ENCODE peak calls at places on chromosome 11, in five cellular contexts. I is K562, Y is prostate gland, Q is esophagus muscularis mucosa, E is spleen. U is an unnamed sample.

GRCh38 chr11:128776434-128777284 is 82.8 kb downstream of the FLI1 start:
- DNase-seq in E (no peak), I (peak), Y (no peak), Q (no peak), U (no peak)

GRCh38 chr11:69343401-69344321 is 49.7 kb downstream of the MYEOV start:
- DNase-seq in Y (no peak), Q (peak), I (no peak), E (no peak), U (peak)

GRCh38 chr11:131674051-131674755 is 303.8 kb downstream of the NTM start:
- DNase-seq in E (no peak), Q (peak), I (peak), Y (peak), U (peak)

GRCh38 chr11:14118047-14118446 is 155.5 kb downstream of the SPON1 start:
- DNase-seq in Q (no peak), I (no peak), Y (no peak), E (no peak), U (no peak)

GRCh38 chr11:133955091-133955846 is 1.5 kb downstream of the IGSF9B start:
- DNase-seq in Q (no peak), Y (no peak), I (no peak), E (no peak), U (no peak)

GRCh38 chr11:128156486-128156885 is 430.9 kb downstream of the ETS1 start:
- DNase-seq in Q (no peak), E (no peak), I (no peak), Y (no peak), U (no peak)

GRCh38 chr11:62791501-62792192 is at the start of gene TMEM223:
- DNase-seq in Y (peak), Q (peak), I (peak), E (peak), U (peak)

GRCh38 chr11:121535122-121535796 is 82.5 kb upstream of the SORL1-AS1 start:
- DNase-seq in Q (no peak), I (no peak), E (no peak), Y (no peak), U (no peak)

GRCh38 chr11:76283190-76283589 is 76.9 kb upstream of the WNT11 start:
- DNase-seq in I (no peak), Y (no peak), Q (no peak), E (no peak), U (no peak)

GRCh38 chr11:11798586-11799438 is 43.0 kb upstream of the USP47 start:
- DNase-seq in Q (peak), E (peak), Y (peak), I (peak), U (peak)

GRCh38 chr11:57514538-57515331 is 767 bp downstream of the SLC43A1 start:
- DNase-seq in Y (peak), Q (peak), I (peak), E (peak), U (no peak)

GRCh38 chr11:576791-577610 is 731 bp downstream of the PHRF1 start:
- DNase-seq in I (no peak), E (peak), Y (no peak), Q (no peak), U (no peak)

GRCh38 chr11:43770173-43770572 is 89.6 kb downstream of the HSD17B12 start:
- DNase-seq in Q (no peak), E (no peak), Y (no peak), I (no peak), U (no peak)

GRCh38 chr11:134470238-134470637 is 58.2 kb upstream of the B3GAT1 start:
- DNase-seq in Y (no peak), I (no peak), E (no peak), Q (no peak), U (no peak)

DNA sequence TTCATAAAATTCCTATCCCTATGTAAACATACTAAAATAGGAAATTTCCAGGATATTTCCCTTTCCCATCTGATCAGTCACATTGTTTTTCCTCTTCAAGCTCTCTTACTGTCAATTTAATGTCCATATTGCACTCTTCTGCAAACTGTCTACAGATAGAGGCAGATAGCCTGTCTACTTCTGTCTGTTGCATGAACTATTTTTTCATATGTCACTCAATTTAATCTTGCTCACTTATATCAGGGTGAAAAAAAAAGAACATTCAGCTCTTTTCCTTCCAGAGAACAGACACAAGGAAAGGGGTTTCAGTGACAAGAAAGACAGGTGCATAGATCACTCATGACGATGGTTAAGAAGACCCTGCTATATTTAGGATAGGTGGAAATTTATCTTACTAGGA is 1013.9 kb upstream of the CCDC90B start:
- DNase-seq in Y (no peak), I (no peak), Q (no peak), E (no peak), U (no peak)
- TF ChIP-seq POLR2AphosphoS5 in Y (no peak), I (no peak), Q (no peak), E (no peak), U (no peak)

GRCh38 chr11:46492540-46492939 is 101.0 kb upstream of the CHRM4 start:
- DNase-seq in E (no peak), Y (no peak), Q (no peak), I (no peak), U (no peak)

GRCh38 chr11:46493786-46494185 is 100.0 kb downstream of the AMBRA1 start:
- DNase-seq in I (no peak), Q (no peak), E (no peak), Y (no peak), U (no peak)

GRCh38 chr11:46490576-46491100 is 99.1 kb upstream of the CHRM4 start:
- DNase-seq in Q (no peak), Y (no peak), E (no peak), I (no peak), U (no peak)

GRCh38 chr11:46489668-46490560 is 98.3 kb upstream of the CHRM4 start:
- DNase-seq in Q (no peak), Y (no peak), I (peak), E (no peak), U (no peak)

GRCh38 chr11:46491661-46492331 is 100.2 kb upstream of the CHRM4 start:
- DNase-seq in Y (no peak), Q (no peak), I (no peak), E (no peak), U (no peak)
- TF ChIP-seq POLR2AphosphoS5 in Y (no peak), Q (no peak), I (no peak), E (no peak), U (no peak)

GRCh38 chr11:72231396-72232259 is 7.1 kb downstream of the INPPL1 start:
- DNase-seq in Y (no peak), I (no peak), E (no peak), Q (no peak), U (peak)

GRCh38 chr11:72230764-72231365 is 6.3 kb downstream of the INPPL1 start:
- DNase-seq in E (no peak), Q (no peak), Y (no peak), I (no peak), U (no peak)

GRCh38 chr11:72228844-72229231 is 4.3 kb downstream of the INPPL1 start:
- DNase-seq in Q (no peak), E (peak), I (peak), Y (no peak), U (peak)

GRCh38 chr11:72229336-72229924 is 4.9 kb downstream of the INPPL1 start:
- DNase-seq in Y (no peak), I (peak), Q (no peak), E (no peak), U (peak)

GRCh38 chr11:72229925-72230763 is 5.6 kb downstream of the INPPL1 start:
- DNase-seq in Q (no peak), Y (no peak), I (no peak), E (peak), U (peak)
- TF ChIP-seq POLR2AphosphoS5 in Q (no peak), Y (no peak), I (no peak), E (no peak), U (no peak)

DNA sequence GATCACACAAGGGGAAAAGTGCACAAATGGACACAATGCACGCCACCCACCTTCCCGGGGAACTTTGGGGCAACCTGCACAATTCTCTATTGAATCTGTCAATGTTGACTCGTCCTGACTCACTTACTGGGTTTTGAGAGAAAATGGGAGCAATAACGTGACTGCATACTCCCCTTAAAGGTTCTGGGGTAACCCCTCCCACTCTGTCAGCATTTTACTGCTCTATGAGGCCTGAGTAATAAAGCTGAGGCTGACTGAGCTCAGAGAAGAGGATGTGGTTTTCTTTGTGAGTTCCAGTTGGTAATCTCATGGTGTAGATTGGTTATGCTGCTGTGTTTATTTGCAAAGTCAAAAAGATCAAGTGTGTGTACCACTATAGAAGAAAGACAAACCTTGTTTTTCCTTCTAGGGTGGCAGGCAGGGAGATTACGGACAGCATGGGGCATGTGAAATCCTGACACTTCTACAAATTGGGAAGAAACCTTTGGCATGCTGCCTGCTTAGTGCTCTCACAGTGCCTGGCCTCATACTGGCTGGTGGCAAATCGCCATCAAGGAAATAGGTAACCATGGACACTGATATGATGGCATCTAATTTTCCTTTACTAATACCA is 16.1 kb upstream of the APOA1 start:
- DNase-seq in Q (no peak), Y (no peak), I (no peak), E (no peak), U (no peak)
- TF ChIP-seq POLR2AphosphoS5 in Q (no peak), Y (peak), I (no peak), E (peak), U (no peak)

DNA sequence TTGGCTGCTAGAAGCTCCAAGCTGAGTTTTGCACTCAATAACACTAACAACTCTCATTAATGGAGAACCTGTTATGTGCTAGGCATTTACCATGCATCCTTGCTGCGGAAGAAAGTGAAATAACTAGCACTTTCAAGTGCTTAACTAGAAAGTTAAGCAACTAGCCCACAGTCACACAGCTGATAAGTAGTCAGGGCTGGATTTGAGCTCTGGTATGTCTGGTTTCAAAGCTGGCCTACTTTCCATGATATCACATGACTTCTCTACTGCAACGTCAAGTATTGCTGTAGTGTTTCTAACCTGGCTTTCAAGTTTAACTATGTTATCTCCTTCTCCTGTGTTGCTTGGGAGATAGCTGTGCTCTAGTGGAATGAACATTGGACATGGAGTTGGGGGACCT is 12.1 kb downstream of the SLC15A3 start:
- DNase-seq in I (no peak), E (no peak), Q (no peak), Y (no peak), U (no peak)
- TF ChIP-seq POLR2AphosphoS5 in I (no peak), E (no peak), Q (no peak), Y (no peak), U (no peak)

GRCh38 chr11:46333129-46333947 is 13.9 kb upstream of the DGKZ start:
- DNase-seq in E (peak), Q (no peak), Y (no peak), I (no peak), U (no peak)
- TF ChIP-seq POLR2AphosphoS5 in E (no peak), Q (no peak), Y (no peak), I (no peak), U (no peak)

DNA sequence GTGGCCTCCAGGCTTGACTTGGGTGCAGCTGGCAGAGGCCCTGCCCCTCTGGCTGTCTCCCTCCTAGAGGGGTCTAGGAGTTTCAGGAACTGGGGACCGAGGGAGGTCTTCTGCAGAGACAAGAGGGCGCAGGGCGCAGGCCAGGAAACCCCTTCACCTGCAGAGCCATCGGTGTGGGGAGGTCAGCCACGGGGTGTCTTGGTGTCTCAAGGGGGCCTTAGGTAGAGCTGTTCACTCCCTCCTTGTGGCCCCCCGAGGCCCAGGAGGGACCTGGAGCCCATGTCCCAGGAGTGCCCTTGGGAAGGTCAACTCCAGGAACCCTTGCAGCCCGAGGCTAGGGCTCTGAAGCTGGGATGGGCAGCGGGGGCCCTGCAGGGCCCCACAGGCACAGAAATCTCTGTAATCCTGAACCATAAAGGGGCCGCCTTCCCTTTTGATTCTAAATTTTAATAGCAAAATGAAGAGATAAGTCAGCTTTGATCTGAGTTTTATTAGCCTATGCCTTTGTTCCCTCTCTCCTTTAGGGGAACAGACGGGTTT is 31.4 kb upstream of the TH start:
- DNase-seq in Q (no peak), I (no peak), Y (no peak), E (no peak), U (peak)
- TF ChIP-seq POLR2AphosphoS5 in Q (no peak), I (no peak), Y (no peak), E (no peak), U (no peak)

U was measured in breast epithelium.